ENCODE peak calls at places on chromosome 10, in seven cellular contexts. One of them, this sample, is unnamed.
A peak's percentile ranks its signal among the peaks of the same experiment; 100 is the strongest.

GRCh38 chr10:132716691-132717490 is 69.1 kb downstream of the NKX6-2 start:
- DNase-seq in CD4-positive, CD25-positive, alpha-beta regulatory T cell: no peak
- DNase-seq in NT2/D1: no peak
- DNase-seq in esophagus squamous epithelium: no peak
- DNase-seq in naive thymus-derived CD4-positive, alpha-beta T cell: no peak
- DNase-seq in fibroblast of lung: no peak
- DNase-seq in adrenal gland: no peak
- DNase-seq in this sample: no peak

GRCh38 chr10:117413928-117414618 is 38.8 kb upstream of the PDZD8 start:
- DNase-seq in CD4-positive, CD25-positive, alpha-beta regulatory T cell: no peak
- DNase-seq in NT2/D1: no peak
- DNase-seq in esophagus squamous epithelium: no peak
- DNase-seq in naive thymus-derived CD4-positive, alpha-beta T cell: no peak
- DNase-seq in fibroblast of lung: peak; percentile 17
- DNase-seq in adrenal gland: peak; percentile 58
- DNase-seq in this sample: peak; percentile 75

GRCh38 chr10:125823663-125824251 is 411 bp downstream of the BCCIP start:
- DNase-seq in CD4-positive, CD25-positive, alpha-beta regulatory T cell: peak; percentile 21
- DNase-seq in NT2/D1: no peak
- DNase-seq in esophagus squamous epithelium: no peak
- DNase-seq in naive thymus-derived CD4-positive, alpha-beta T cell: no peak
- DNase-seq in fibroblast of lung: no peak
- DNase-seq in adrenal gland: peak; percentile 7
- DNase-seq in this sample: peak; percentile 6

GRCh38 chr10:21670391-21670790 is 136.4 kb downstream of the MLLT10 start:
- DNase-seq in CD4-positive, CD25-positive, alpha-beta regulatory T cell: no peak
- DNase-seq in NT2/D1: no peak
- DNase-seq in esophagus squamous epithelium: no peak
- DNase-seq in naive thymus-derived CD4-positive, alpha-beta T cell: no peak
- DNase-seq in fibroblast of lung: no peak
- DNase-seq in adrenal gland: no peak
- DNase-seq in this sample: no peak

GRCh38 chr10:124306520-124306919 is 112.2 kb downstream of the OAT start:
- DNase-seq in CD4-positive, CD25-positive, alpha-beta regulatory T cell: no peak
- DNase-seq in NT2/D1: no peak
- DNase-seq in esophagus squamous epithelium: no peak
- DNase-seq in naive thymus-derived CD4-positive, alpha-beta T cell: no peak
- DNase-seq in fibroblast of lung: no peak
- DNase-seq in adrenal gland: no peak
- DNase-seq in this sample: no peak

GRCh38 chr10:94623572-94623971 is 60.0 kb upstream of the CYP2C18 start:
- DNase-seq in CD4-positive, CD25-positive, alpha-beta regulatory T cell: no peak
- DNase-seq in NT2/D1: peak; percentile 73
- DNase-seq in esophagus squamous epithelium: no peak
- DNase-seq in naive thymus-derived CD4-positive, alpha-beta T cell: no peak
- DNase-seq in fibroblast of lung: peak; percentile 38
- DNase-seq in adrenal gland: no peak
- DNase-seq in this sample: no peak

GRCh38 chr10:114632869-114633715 is 25.0 kb downstream of the ABLIM1 start:
- DNase-seq in CD4-positive, CD25-positive, alpha-beta regulatory T cell: no peak
- DNase-seq in NT2/D1: no peak
- DNase-seq in esophagus squamous epithelium: no peak
- DNase-seq in naive thymus-derived CD4-positive, alpha-beta T cell: no peak
- DNase-seq in fibroblast of lung: peak; percentile 98
- DNase-seq in adrenal gland: peak; percentile 72
- DNase-seq in this sample: peak; percentile 90

GRCh38 chr10:67697646-67698245 is 1.8 kb upstream of the CTNNA3 start:
- DNase-seq in CD4-positive, CD25-positive, alpha-beta regulatory T cell: peak; percentile 57
- DNase-seq in NT2/D1: peak; percentile 16
- DNase-seq in esophagus squamous epithelium: no peak
- DNase-seq in naive thymus-derived CD4-positive, alpha-beta T cell: peak; percentile 68
- DNase-seq in fibroblast of lung: peak; percentile 47
- DNase-seq in adrenal gland: peak; percentile 38
- DNase-seq in this sample: no peak

GRCh38 chr10:121998462-121998861 is 9.5 kb downstream of the TACC2 start:
- DNase-seq in CD4-positive, CD25-positive, alpha-beta regulatory T cell: no peak
- DNase-seq in NT2/D1: no peak
- DNase-seq in esophagus squamous epithelium: no peak
- DNase-seq in naive thymus-derived CD4-positive, alpha-beta T cell: no peak
- DNase-seq in fibroblast of lung: no peak
- DNase-seq in adrenal gland: no peak
- DNase-seq in this sample: no peak

GRCh38 chr10:121999301-121999700 is 10.3 kb downstream of the TACC2 start:
- DNase-seq in CD4-positive, CD25-positive, alpha-beta regulatory T cell: no peak
- DNase-seq in NT2/D1: no peak
- DNase-seq in esophagus squamous epithelium: no peak
- DNase-seq in naive thymus-derived CD4-positive, alpha-beta T cell: no peak
- DNase-seq in fibroblast of lung: no peak
- DNase-seq in adrenal gland: no peak
- DNase-seq in this sample: no peak

GRCh38 chr10:121990015-121990677 is 1.2 kb downstream of the TACC2 start:
- DNase-seq in CD4-positive, CD25-positive, alpha-beta regulatory T cell: no peak
- DNase-seq in NT2/D1: no peak
- DNase-seq in esophagus squamous epithelium: no peak
- DNase-seq in naive thymus-derived CD4-positive, alpha-beta T cell: no peak
- DNase-seq in fibroblast of lung: no peak
- DNase-seq in adrenal gland: peak; percentile 12
- DNase-seq in this sample: no peak

GRCh38 chr10:121988361-121989324 is at the start of gene TACC2:
- DNase-seq in CD4-positive, CD25-positive, alpha-beta regulatory T cell: no peak
- DNase-seq in NT2/D1: no peak
- DNase-seq in esophagus squamous epithelium: no peak
- DNase-seq in naive thymus-derived CD4-positive, alpha-beta T cell: no peak
- DNase-seq in fibroblast of lung: no peak
- DNase-seq in adrenal gland: no peak
- DNase-seq in this sample: no peak

GRCh38 chr10:121994429-121994881 is 5.5 kb downstream of the TACC2 start:
- DNase-seq in CD4-positive, CD25-positive, alpha-beta regulatory T cell: no peak
- DNase-seq in NT2/D1: no peak
- DNase-seq in esophagus squamous epithelium: no peak
- DNase-seq in naive thymus-derived CD4-positive, alpha-beta T cell: no peak
- DNase-seq in fibroblast of lung: peak; percentile 8
- DNase-seq in adrenal gland: no peak
- DNase-seq in this sample: no peak
- H3K4me3 ChIP-seq in CD4-positive, CD25-positive, alpha-beta regulatory T cell: no peak overlapping the region
- H3K4me3 ChIP-seq in NT2/D1: no peak overlapping the region
- H3K4me3 ChIP-seq in esophagus squamous epithelium: no peak overlapping the region
- H3K4me3 ChIP-seq in naive thymus-derived CD4-positive, alpha-beta T cell: no peak overlapping the region
- H3K4me3 ChIP-seq in fibroblast of lung: no peak overlapping the region
- H3K4me3 ChIP-seq in adrenal gland: no peak overlapping the region
- H3K4me3 ChIP-seq in this sample: no peak overlapping the region

DNA sequence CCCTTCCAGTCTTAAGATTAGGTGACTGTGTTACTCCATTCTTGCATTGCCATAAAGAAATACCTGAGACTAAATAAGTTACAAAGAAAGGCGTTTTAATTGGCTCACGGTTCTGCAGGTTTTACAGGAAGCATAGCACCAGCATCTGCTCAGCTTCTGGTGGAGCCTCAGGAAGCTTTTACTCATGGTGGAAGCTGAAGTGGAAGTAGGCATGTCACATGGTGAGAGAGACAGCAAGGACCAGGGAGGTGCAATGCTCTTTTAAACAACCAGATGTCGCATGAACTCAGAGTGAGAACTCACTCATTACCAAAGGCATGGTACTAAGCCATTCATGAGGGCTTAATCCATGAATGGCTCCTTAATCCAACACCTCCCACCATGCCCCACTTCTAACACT is 34.0 kb upstream of the TMEM273 start:
- DNase-seq in CD4-positive, CD25-positive, alpha-beta regulatory T cell: no peak
- DNase-seq in NT2/D1: no peak
- DNase-seq in esophagus squamous epithelium: no peak
- DNase-seq in naive thymus-derived CD4-positive, alpha-beta T cell: no peak
- DNase-seq in fibroblast of lung: no peak
- DNase-seq in adrenal gland: no peak
- DNase-seq in this sample: no peak
- H3K9me3 ChIP-seq in CD4-positive, CD25-positive, alpha-beta regulatory T cell: no peaks in the 10 kb centered on the region
- H3K9me3 ChIP-seq in NT2/D1: no peaks in the 10 kb centered on the region
- H3K9me3 ChIP-seq in esophagus squamous epithelium: no peaks in the 10 kb centered on the region
- H3K9me3 ChIP-seq in naive thymus-derived CD4-positive, alpha-beta T cell: no peaks in the 10 kb centered on the region
- H3K9me3 ChIP-seq in fibroblast of lung: no peaks in the 10 kb centered on the region
- H3K9me3 ChIP-seq in adrenal gland: no peaks in the 10 kb centered on the region
- H3K9me3 ChIP-seq in this sample: peaks cover 2% of the 10 kb centered on the region

DNA sequence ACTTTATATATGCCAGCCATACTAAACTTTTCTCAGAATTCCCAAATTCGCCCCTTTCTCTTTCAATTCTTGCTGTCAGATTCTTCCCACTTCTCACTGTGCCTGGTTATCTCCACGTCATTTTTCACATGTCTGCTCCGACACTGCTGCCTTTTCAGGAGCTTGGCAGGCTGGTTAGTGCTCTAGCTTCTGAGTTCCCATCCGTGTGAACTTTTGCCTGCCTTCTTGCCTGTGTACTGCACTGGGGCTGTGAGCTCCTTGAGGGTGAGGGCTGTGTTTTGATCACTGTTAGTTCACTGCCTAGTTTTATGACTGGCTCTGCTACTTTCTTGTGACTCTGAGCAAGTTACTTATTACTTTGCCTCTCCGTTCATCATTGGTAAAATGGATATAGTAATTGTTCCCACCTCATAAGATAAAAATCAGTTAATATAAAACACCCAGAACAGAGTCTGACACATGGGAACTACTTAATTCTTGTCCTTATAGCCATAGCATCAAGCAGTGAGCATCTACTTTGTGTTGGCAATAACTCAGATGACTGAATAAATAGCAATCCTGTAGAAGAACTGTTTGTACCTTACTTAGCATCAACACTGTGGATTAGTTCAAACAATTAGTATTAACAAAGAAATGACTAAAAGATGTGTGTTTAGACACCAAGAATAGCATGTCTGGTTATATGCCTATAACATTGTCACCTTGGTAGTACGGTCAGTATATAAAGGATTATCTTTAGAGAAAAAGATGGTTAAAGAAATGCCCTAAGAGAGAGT is 5.5 kb downstream of the GSTO1 start:
- DNase-seq in CD4-positive, CD25-positive, alpha-beta regulatory T cell: no peak
- DNase-seq in NT2/D1: no peak
- DNase-seq in esophagus squamous epithelium: no peak
- DNase-seq in naive thymus-derived CD4-positive, alpha-beta T cell: no peak
- DNase-seq in fibroblast of lung: peak; percentile 22
- DNase-seq in adrenal gland: no peak
- DNase-seq in this sample: no peak
- H3K36me3 ChIP-seq in CD4-positive, CD25-positive, alpha-beta regulatory T cell: peaks cover 64% of the 10 kb centered on the region
- H3K36me3 ChIP-seq in NT2/D1: peaks cover 78% of the 10 kb centered on the region
- H3K36me3 ChIP-seq in esophagus squamous epithelium: peaks cover 9% of the 10 kb centered on the region
- H3K36me3 ChIP-seq in naive thymus-derived CD4-positive, alpha-beta T cell: peaks cover 23% of the 10 kb centered on the region
- H3K36me3 ChIP-seq in fibroblast of lung: peaks cover 19% of the 10 kb centered on the region
- H3K36me3 ChIP-seq in adrenal gland: no peaks in the 10 kb centered on the region
- H3K36me3 ChIP-seq in this sample: peaks cover 82% of the 10 kb centered on the region

GRCh38 chr10:66537186-66537585 is 388.6 kb upstream of the LRRTM3 start:
- DNase-seq in CD4-positive, CD25-positive, alpha-beta regulatory T cell: no peak
- DNase-seq in NT2/D1: no peak
- DNase-seq in esophagus squamous epithelium: no peak
- DNase-seq in naive thymus-derived CD4-positive, alpha-beta T cell: no peak
- DNase-seq in fibroblast of lung: no peak
- DNase-seq in adrenal gland: no peak
- DNase-seq in this sample: no peak

GRCh38 chr10:66535418-66535817 is 390.4 kb upstream of the LRRTM3 start:
- DNase-seq in CD4-positive, CD25-positive, alpha-beta regulatory T cell: no peak
- DNase-seq in NT2/D1: no peak
- DNase-seq in esophagus squamous epithelium: no peak
- DNase-seq in naive thymus-derived CD4-positive, alpha-beta T cell: no peak
- DNase-seq in fibroblast of lung: no peak
- DNase-seq in adrenal gland: no peak
- DNase-seq in this sample: no peak

GRCh38 chr10:66538908-66539307 is 386.9 kb upstream of the LRRTM3 start:
- DNase-seq in CD4-positive, CD25-positive, alpha-beta regulatory T cell: no peak
- DNase-seq in NT2/D1: no peak
- DNase-seq in esophagus squamous epithelium: no peak
- DNase-seq in naive thymus-derived CD4-positive, alpha-beta T cell: no peak
- DNase-seq in fibroblast of lung: no peak
- DNase-seq in adrenal gland: no peak
- DNase-seq in this sample: no peak

GRCh38 chr10:66538352-66538751 is 387.5 kb upstream of the LRRTM3 start:
- DNase-seq in CD4-positive, CD25-positive, alpha-beta regulatory T cell: no peak
- DNase-seq in NT2/D1: no peak
- DNase-seq in esophagus squamous epithelium: no peak
- DNase-seq in naive thymus-derived CD4-positive, alpha-beta T cell: no peak
- DNase-seq in fibroblast of lung: no peak
- DNase-seq in adrenal gland: no peak
- DNase-seq in this sample: no peak
- H3K4me3 ChIP-seq in CD4-positive, CD25-positive, alpha-beta regulatory T cell: no peak overlapping the region
- H3K4me3 ChIP-seq in NT2/D1: no peak overlapping the region
- H3K4me3 ChIP-seq in esophagus squamous epithelium: no peak overlapping the region
- H3K4me3 ChIP-seq in naive thymus-derived CD4-positive, alpha-beta T cell: no peak overlapping the region
- H3K4me3 ChIP-seq in fibroblast of lung: no peak overlapping the region
- H3K4me3 ChIP-seq in adrenal gland: no peak overlapping the region
- H3K4me3 ChIP-seq in this sample: no peak overlapping the region

DNA sequence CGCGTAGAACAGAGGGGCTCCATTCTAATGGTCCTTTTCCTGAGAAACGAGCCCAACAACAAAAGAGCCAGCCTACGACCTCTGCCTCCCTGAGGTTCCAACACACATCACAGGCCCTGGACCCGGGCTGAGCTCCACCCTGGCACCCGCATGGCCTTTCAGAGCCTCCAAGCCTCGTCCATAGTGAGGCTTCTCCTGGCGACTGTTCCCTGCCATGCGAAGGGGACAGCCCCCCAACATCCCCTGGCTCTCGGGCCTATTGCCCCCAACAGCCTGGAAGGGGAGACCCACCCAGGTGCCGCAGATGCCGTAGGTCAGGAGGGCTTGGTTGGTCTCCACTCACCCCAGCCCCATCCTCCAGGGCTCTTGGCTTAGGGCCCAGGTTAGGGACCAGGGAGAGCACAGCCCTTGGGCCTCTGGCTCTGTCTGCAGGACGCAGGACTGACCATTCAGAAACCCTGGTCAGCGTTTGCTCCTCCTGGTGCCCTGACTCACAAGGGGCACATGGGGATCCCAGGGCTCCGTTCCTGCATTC is 91.5 kb downstream of the TCERG1L start:
- DNase-seq in CD4-positive, CD25-positive, alpha-beta regulatory T cell: no peak
- DNase-seq in NT2/D1: no peak
- DNase-seq in esophagus squamous epithelium: no peak
- DNase-seq in naive thymus-derived CD4-positive, alpha-beta T cell: no peak
- DNase-seq in fibroblast of lung: no peak
- DNase-seq in adrenal gland: no peak
- DNase-seq in this sample: no peak
- H3K9me3 ChIP-seq in CD4-positive, CD25-positive, alpha-beta regulatory T cell: no peaks in the 10 kb centered on the region
- H3K9me3 ChIP-seq in NT2/D1: no peaks in the 10 kb centered on the region
- H3K9me3 ChIP-seq in esophagus squamous epithelium: no peaks in the 10 kb centered on the region
- H3K9me3 ChIP-seq in naive thymus-derived CD4-positive, alpha-beta T cell: no peaks in the 10 kb centered on the region
- H3K9me3 ChIP-seq in fibroblast of lung: no peaks in the 10 kb centered on the region
- H3K9me3 ChIP-seq in adrenal gland: no peaks in the 10 kb centered on the region
- H3K9me3 ChIP-seq in this sample: no peaks in the 10 kb centered on the region

GRCh38 chr10:27153325-27153724 is 859 bp downstream of the YME1L1 start:
- DNase-seq in CD4-positive, CD25-positive, alpha-beta regulatory T cell: no peak
- DNase-seq in NT2/D1: no peak
- DNase-seq in esophagus squamous epithelium: no peak
- DNase-seq in naive thymus-derived CD4-positive, alpha-beta T cell: no peak
- DNase-seq in fibroblast of lung: no peak
- DNase-seq in adrenal gland: no peak
- DNase-seq in this sample: no peak
- H3K36me3 ChIP-seq in CD4-positive, CD25-positive, alpha-beta regulatory T cell: peaks cover 14% of the 10 kb centered on the region
- H3K36me3 ChIP-seq in NT2/D1: peaks cover 35% of the 10 kb centered on the region
- H3K36me3 ChIP-seq in esophagus squamous epithelium: no peaks in the 10 kb centered on the region
- H3K36me3 ChIP-seq in naive thymus-derived CD4-positive, alpha-beta T cell: peaks cover 3% of the 10 kb centered on the region
- H3K36me3 ChIP-seq in fibroblast of lung: no peaks in the 10 kb centered on the region
- H3K36me3 ChIP-seq in adrenal gland: no peaks in the 10 kb centered on the region
- H3K36me3 ChIP-seq in this sample: peaks cover 38% of the 10 kb centered on the region

DNA sequence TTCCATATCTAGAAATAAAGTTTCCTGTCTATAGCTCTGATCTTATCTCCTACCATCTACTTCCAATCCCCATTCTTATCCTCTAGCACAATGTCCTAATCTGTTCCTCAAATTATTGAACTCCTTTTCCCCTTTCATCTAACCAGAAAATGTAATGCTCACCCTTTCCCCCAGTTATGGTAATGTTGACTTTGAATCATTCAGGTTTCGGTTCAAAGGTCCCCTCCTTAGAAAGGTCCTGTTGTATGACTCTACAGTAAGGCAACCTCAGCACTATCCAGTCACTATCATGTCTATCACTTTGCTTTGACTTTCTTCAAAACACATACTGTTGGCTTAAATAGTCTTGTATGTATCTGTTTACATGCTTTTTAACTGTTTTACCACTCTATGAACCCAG is 264.2 kb upstream of the PCDH15 start:
- DNase-seq in CD4-positive, CD25-positive, alpha-beta regulatory T cell: no peak
- DNase-seq in NT2/D1: no peak
- DNase-seq in esophagus squamous epithelium: no peak
- DNase-seq in naive thymus-derived CD4-positive, alpha-beta T cell: no peak
- DNase-seq in fibroblast of lung: no peak
- DNase-seq in adrenal gland: no peak
- DNase-seq in this sample: no peak
- H3K4me3 ChIP-seq in CD4-positive, CD25-positive, alpha-beta regulatory T cell: no peak overlapping the region
- H3K4me3 ChIP-seq in NT2/D1: no peak overlapping the region
- H3K4me3 ChIP-seq in esophagus squamous epithelium: no peak overlapping the region
- H3K4me3 ChIP-seq in naive thymus-derived CD4-positive, alpha-beta T cell: no peak overlapping the region
- H3K4me3 ChIP-seq in fibroblast of lung: no peak overlapping the region
- H3K4me3 ChIP-seq in adrenal gland: no peak overlapping the region
- H3K4me3 ChIP-seq in this sample: no peak overlapping the region

This sample was measured in MG63.